ENCODE peak calls at places on chromosomes 11 and 22, in five cellular contexts. B is activated CD4-positive, alpha-beta T cell treated with anti-CD3 and anti-CD28 coated beads for 24 hours; Z is cardiac septum; K is NCI-H1436; V is non-pigmented ciliary epithelial cell. Y is an unnamed sample.

GRCh38 chr11:113873241-113873626 is 2.1 kb downstream of the USP28 start:
- DNase-seq in K (no peak), B (no peak), V (no peak), Z (no peak), Y (no peak)

GRCh38 chr11:61832207-61832606 is 4.1 kb downstream of the FADS2 start:
- DNase-seq in Z (no peak), K (no peak), B (no peak), V (no peak), Y (no peak)

GRCh38 chr11:69293819-69294505 is at the start of gene MYEOV:
- DNase-seq in V (no peak), B (no peak), K (no peak), Z (no peak), Y (peak)

GRCh38 chr11:1845095-1845429 is 6.3 kb downstream of the TNNI2 start:
- DNase-seq in V (no peak), B (no peak), Z (no peak), K (no peak), Y (no peak)

GRCh38 chr11:123719452-123719851 is 22.0 kb downstream of the ZNF202 start:
- DNase-seq in Z (no peak), B (no peak), K (no peak), V (peak), Y (peak)

GRCh38 chr11:12680246-12680939 is 6.2 kb downstream of the TEAD1 start:
- DNase-seq in K (peak), Z (peak), V (peak), B (no peak), Y (peak)

GRCh38 chr11:35348898-35349687 is 70.3 kb downstream of the SLC1A2 start:
- DNase-seq in K (no peak), B (no peak), Z (no peak), V (no peak), Y (no peak)

GRCh38 chr22:17131686-17132085 is 10.5 kb upstream of the TMEM121B start:
- DNase-seq in V (no peak), K (peak), Z (no peak), B (no peak), Y (no peak)

GRCh38 chr22:50209893-50210292 is 9.1 kb downstream of the SELENOO start:
- DNase-seq in V (peak), Z (no peak), K (peak), B (peak), Y (peak)

GRCh38 chr11:111957663-111958415 is 20.7 kb downstream of the DIXDC1 start:
- DNase-seq in B (no peak), V (no peak), K (no peak), Z (no peak), Y (peak)

GRCh38 chr11:102924851-102925380 is 30.6 kb downstream of the MMP13 start:
- DNase-seq in Z (no peak), V (no peak), K (no peak), B (no peak), Y (no peak)

GRCh38 chr22:29396126-29396525 is 7.8 kb upstream of the AP1B1 start:
- DNase-seq in K (no peak), B (no peak), Z (no peak), V (no peak), Y (no peak)

GRCh38 chr11:71580057-71581003 is 2.3 kb downstream of the KRTAP5-11 start:
- DNase-seq in B (peak), V (peak), Z (no peak), K (peak), Y (peak)

GRCh38 chr22:45903355-45904149 is 73.4 kb downstream of the WNT7B start:
- DNase-seq in V (no peak), K (no peak), B (no peak), Z (no peak), Y (peak)

GRCh38 chr11:12121504-12121903 is 11.1 kb downstream of the MICAL2 start:
- DNase-seq in V (no peak), Z (no peak), K (no peak), B (no peak), Y (no peak)

GRCh38 chr11:125443767-125444311 is 52.2 kb downstream of the FEZ1 start:
- DNase-seq in K (no peak), V (no peak), Z (no peak), B (no peak), Y (no peak)

GRCh38 chr11:123491241-123491640 is 61.2 kb downstream of the GRAMD1B start:
- DNase-seq in Z (no peak), V (no peak), B (no peak), K (no peak), Y (no peak)